ENCODE peak calls at places on chromosomes 5 and 9, in six cellular contexts. L is fibroblast of lung; Y is tibial artery; B is breast epithelium; T is effector memory CD4-positive, alpha-beta T cell; R is adrenal gland. X is an unnamed sample.

GRCh38 chr5:175822225-175822624 is 49.2 kb upstream of the CPLX2 start:
- DNase-seq in R (no peak), T (no peak), B (no peak), L (no peak), Y (no peak), X (no peak)

GRCh38 chr5:159465604-159466003 is 135.3 kb upstream of the IL12B start:
- DNase-seq in L (no peak), B (no peak), T (no peak), R (no peak), Y (no peak), X (no peak)

GRCh38 chr5:36948041-36948440 is 71.5 kb downstream of the NIPBL start:
- DNase-seq in R (no peak), L (peak), Y (no peak), T (no peak), B (no peak), X (no peak)

GRCh38 chr9:129175515-129175824 is 2.6 kb downstream of the IER5L start:
- DNase-seq in Y (no peak), T (no peak), B (no peak), L (no peak), R (no peak), X (no peak)

GRCh38 chr5:159331099-159331973 is 1.0 kb upstream of the IL12B start:
- DNase-seq in R (peak), Y (peak), L (peak), T (peak), B (peak), X (no peak)

GRCh38 chr9:137788561-137789294 is 88.9 kb upstream of the CACNA1B start:
- DNase-seq in B (no peak), T (no peak), R (no peak), L (no peak), Y (no peak), X (no peak)

GRCh38 chr5:6085461-6085860 is 292.9 kb downstream of the MED10 start:
- DNase-seq in R (no peak), Y (no peak), B (no peak), T (no peak), L (no peak), X (no peak)

GRCh38 chr9:130936285-130937117 is 2.5 kb downstream of the FIBCD1 start:
- DNase-seq in R (peak), B (no peak), Y (peak), L (peak), T (no peak), X (no peak)

GRCh38 chr5:4480528-4481404 is 659.4 kb upstream of the ADAMTS16 start:
- DNase-seq in L (no peak), T (no peak), Y (no peak), R (no peak), B (no peak), X (no peak)

GRCh38 chr5:81389015-81389414 is 4.9 kb downstream of the ACOT12 start:
- DNase-seq in T (no peak), L (no peak), B (no peak), Y (no peak), R (no peak), X (no peak)

GRCh38 chr5:172411423-172412111 is 42.8 kb downstream of the SH3PXD2B start:
- DNase-seq in L (peak), B (peak), T (no peak), Y (no peak), R (no peak), X (no peak)

GRCh38 chr5:172412724-172413260 is 41.5 kb downstream of the SH3PXD2B start:
- DNase-seq in L (peak), B (peak), Y (peak), R (peak), T (no peak), X (no peak)

GRCh38 chr5:172410160-172410559 is 44.2 kb downstream of the SH3PXD2B start:
- DNase-seq in Y (no peak), T (no peak), R (no peak), B (no peak), L (peak), X (no peak)

GRCh38 chr5:172413601-172414000 is 40.7 kb downstream of the SH3PXD2B start:
- DNase-seq in Y (no peak), R (no peak), L (no peak), B (no peak), T (no peak), X (no peak)

GRCh38 chr5:172410839-172411238 is 43.5 kb downstream of the SH3PXD2B start:
- DNase-seq in Y (no peak), T (no peak), L (peak), B (no peak), R (no peak), X (no peak)
- H3K27ac ChIP-seq in Y (peak), T (no peak), L (peak), B (peak), R (peak), X (peak)

GRCh38 chr5:90224342-90224741 is 185.2 kb downstream of the CETN3 start:
- DNase-seq in R (no peak), T (no peak), L (no peak), Y (no peak), B (no peak), X (peak)

GRCh38 chr5:90231688-90232087 is 177.9 kb downstream of the CETN3 start:
- DNase-seq in L (no peak), B (no peak), T (no peak), R (no peak), Y (no peak), X (no peak)

GRCh38 chr5:90226433-90227099 is 183.0 kb downstream of the CETN3 start:
- DNase-seq in Y (no peak), L (no peak), R (no peak), T (no peak), B (no peak), X (no peak)

GRCh38 chr5:90221947-90222346 is 187.6 kb downstream of the CETN3 start:
- DNase-seq in T (no peak), B (no peak), Y (no peak), R (no peak), L (no peak), X (no peak)

DNA sequence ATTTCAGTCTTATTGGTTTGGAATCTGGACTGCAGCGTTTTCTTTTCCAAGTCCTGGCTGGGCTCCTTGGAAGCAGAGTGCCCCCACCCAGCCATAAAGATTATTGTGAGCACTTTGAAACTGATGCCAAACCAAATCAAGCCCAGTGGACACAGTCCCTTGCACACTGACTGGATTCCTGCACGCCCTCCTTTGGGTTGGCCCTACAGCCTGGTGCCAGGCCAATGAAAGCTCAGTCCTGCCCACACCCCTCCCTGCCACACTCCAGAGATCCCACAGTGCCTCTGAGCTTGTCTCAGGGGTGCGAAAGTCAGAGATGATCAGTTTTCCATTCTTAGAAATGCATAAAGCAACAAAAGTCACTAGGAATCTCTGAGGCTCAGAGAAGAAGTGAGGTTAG is 181.9 kb downstream of the CETN3 start:
- DNase-seq in L (no peak), T (no peak), R (no peak), Y (no peak), B (no peak), X (no peak)
- H3K27ac ChIP-seq in L (no peak), T (no peak), R (no peak), Y (peak), B (no peak), X (no peak)

GRCh38 chr5:75536694-75537360 is 25.1 kb downstream of the POLK start:
- DNase-seq in Y (no peak), R (no peak), B (no peak), L (no peak), T (no peak), X (no peak)

GRCh38 chr5:75536147-75536546 is 24.5 kb downstream of the POLK start:
- DNase-seq in R (no peak), Y (no peak), B (no peak), T (no peak), L (no peak), X (no peak)

GRCh38 chr5:75534734-75535133 is 23.0 kb downstream of the POLK start:
- DNase-seq in T (no peak), B (no peak), Y (no peak), R (no peak), L (no peak), X (no peak)

GRCh38 chr5:75538201-75538600 is 26.5 kb downstream of the POLK start:
- DNase-seq in R (no peak), B (no peak), Y (no peak), T (no peak), L (peak), X (no peak)
- H3K27ac ChIP-seq in R (no peak), B (no peak), Y (no peak), T (no peak), L (no peak), X (no peak)

GRCh38 chr9:4035809-4036208 is 264.1 kb downstream of the GLIS3 start:
- DNase-seq in L (no peak), T (no peak), Y (no peak), R (no peak), B (no peak), X (no peak)

GRCh38 chr9:4038182-4038723 is 261.6 kb downstream of the GLIS3 start:
- DNase-seq in T (no peak), Y (no peak), B (no peak), R (no peak), L (peak), X (no peak)

GRCh38 chr9:4030751-4031150 is 269.1 kb downstream of the GLIS3 start:
- DNase-seq in Y (no peak), B (no peak), T (no peak), R (no peak), L (no peak), X (no peak)

GRCh38 chr9:4034404-4034803 is 265.5 kb downstream of the GLIS3 start:
- DNase-seq in B (no peak), T (no peak), R (no peak), Y (no peak), L (no peak), X (no peak)
- H3K27ac ChIP-seq in B (no peak), T (no peak), R (no peak), Y (no peak), L (no peak), X (no peak)

GRCh38 chr9:37382982-37383357 is 39.5 kb upstream of the GRHPR start:
- DNase-seq in T (no peak), R (no peak), Y (no peak), B (no peak), L (no peak), X (no peak)

GRCh38 chr9:37380570-37380969 is 41.9 kb upstream of the GRHPR start:
- DNase-seq in B (no peak), R (no peak), T (no peak), Y (no peak), L (no peak), X (no peak)

GRCh38 chr9:37379835-37380234 is 42.7 kb upstream of the GRHPR start:
- DNase-seq in B (no peak), Y (no peak), T (no peak), L (no peak), R (no peak), X (no peak)

GRCh38 chr9:37382161-37382981 is 40.1 kb upstream of the GRHPR start:
- DNase-seq in T (no peak), B (no peak), L (no peak), R (no peak), Y (no peak), X (no peak)

DNA sequence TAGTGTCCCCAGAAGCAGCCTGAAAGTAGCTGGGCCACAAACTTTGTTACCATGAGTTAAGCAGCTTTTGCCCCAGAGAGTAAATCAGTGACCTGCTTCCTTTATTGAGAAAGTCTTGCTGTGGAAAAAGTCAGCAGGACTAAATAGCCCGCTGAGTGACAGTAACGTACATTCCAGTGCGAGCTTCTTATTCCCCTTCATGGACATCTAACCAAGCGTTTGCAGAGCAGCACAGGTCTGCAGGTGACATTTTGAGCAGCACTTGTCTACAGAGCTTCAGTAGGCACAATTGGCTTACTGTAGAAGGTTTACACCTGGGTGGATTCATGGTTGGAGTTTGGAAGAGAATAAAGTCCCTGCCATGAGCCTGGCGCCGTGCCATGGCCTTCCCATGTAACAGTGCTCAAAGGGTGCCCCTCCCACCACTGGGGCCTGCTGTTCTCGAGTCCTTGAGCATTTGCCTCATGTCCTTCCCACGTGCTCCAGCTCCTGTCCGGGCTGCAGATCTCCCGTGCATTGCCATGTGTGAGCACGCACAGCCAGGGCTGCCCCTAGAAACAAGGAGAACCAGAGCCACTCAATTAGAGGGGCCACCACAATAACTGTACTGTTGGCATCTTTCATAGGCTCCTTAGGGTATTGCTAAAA is 41.3 kb upstream of the GRHPR start:
- DNase-seq in B (no peak), L (no peak), T (no peak), R (peak), Y (no peak), X (no peak)
- H3K27ac ChIP-seq in B (no peak), L (no peak), T (no peak), R (no peak), Y (no peak), X (no peak)

DNA sequence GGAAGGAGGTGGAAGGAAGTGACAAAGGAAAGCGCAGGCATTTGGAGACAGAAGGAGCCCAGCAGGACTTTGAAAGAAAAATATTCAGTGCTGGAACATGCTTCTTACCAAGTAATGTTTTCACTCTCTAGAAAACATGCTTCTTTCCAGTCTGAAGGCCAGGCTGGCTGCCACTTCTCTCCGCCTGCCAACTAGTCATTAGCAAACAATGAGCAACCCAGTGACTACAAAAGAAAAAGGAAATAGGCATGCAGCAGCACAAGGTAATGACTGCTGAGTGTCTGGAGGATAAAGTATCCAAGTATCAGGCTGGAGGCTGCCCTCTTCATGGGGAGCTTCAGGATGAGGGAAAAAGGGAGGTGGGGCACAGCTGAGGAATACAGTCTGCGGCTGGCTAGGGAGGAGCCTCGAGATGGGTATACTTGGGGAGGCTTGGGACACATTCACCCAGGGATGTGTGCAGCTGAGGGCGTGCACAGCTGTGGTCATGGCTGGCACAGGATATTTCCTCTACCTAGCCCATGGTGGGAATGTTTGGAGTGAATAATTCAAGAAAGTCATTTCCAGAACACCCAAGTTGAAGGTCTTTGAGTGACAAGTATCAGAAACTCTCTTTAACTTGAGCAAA is 161.5 kb upstream of the KIF2A start:
- DNase-seq in Y (no peak), T (no peak), R (no peak), B (no peak), L (no peak), X (peak)
- H3K27ac ChIP-seq in Y (peak), T (no peak), R (no peak), B (no peak), L (no peak), X (peak)

X was measured in dorsolateral prefrontal cortex.